ENCODE peak calls at places on chromosome 21, in seven cellular contexts. P is astrocyte of the cerebellum, T is foreskin fibroblast, N is lung, K is upper lobe of right lung, G is mesendoderm, Q is cardiac fibroblast. F is an unnamed sample.

GRCh38 chr21:15978158-15978805 is 248.5 kb downstream of the USP25 start:
- DNase-seq in Q (peak), P (peak), G (peak), T (no peak), N (no peak), K (no peak), F (no peak)

GRCh38 chr21:45192332-45192731 is 95.4 kb downstream of the POFUT2 start:
- DNase-seq in K (no peak), T (no peak), Q (no peak), P (no peak), N (no peak), G (peak), F (no peak)

GRCh38 chr21:28067015-28067414 is 925.7 kb downstream of the LTN1 start:
- DNase-seq in Q (no peak), G (no peak), K (no peak), T (no peak), P (no peak), N (no peak), F (no peak)

GRCh38 chr21:31156169-31156568 is 117.9 kb upstream of the KRTAP19-8 start:
- DNase-seq in Q (no peak), K (no peak), T (no peak), P (no peak), G (no peak), N (no peak), F (no peak)

GRCh38 chr21:31347435-31348032 is 3.5 kb upstream of the TIAM1 start:
- DNase-seq in T (peak), N (no peak), K (no peak), G (no peak), P (no peak), Q (peak), F (no peak)

GRCh38 chr21:16426936-16427335 is 697.2 kb downstream of the USP25 start:
- DNase-seq in N (no peak), P (no peak), K (no peak), G (no peak), Q (no peak), T (no peak), F (no peak)

GRCh38 chr21:36706951-36707762 is 8.2 kb downstream of the SIM2 start:
- DNase-seq in P (no peak), N (no peak), G (peak), Q (peak), K (peak), T (no peak), F (no peak)

GRCh38 chr21:39710866-39711265 is 34.1 kb upstream of the IGSF5 start:
- DNase-seq in G (no peak), K (no peak), P (no peak), T (no peak), Q (no peak), N (no peak), F (no peak)

GRCh38 chr21:46188226-46189212 is 4.3 kb upstream of the SPATC1L start:
- DNase-seq in N (no peak), P (no peak), K (peak), T (peak), Q (peak), G (peak), F (peak)

GRCh38 chr21:19684328-19684727 is 1280.7 kb upstream of the TMPRSS15 start:
- DNase-seq in K (peak), P (no peak), Q (no peak), N (no peak), G (no peak), T (no peak), F (no peak)

GRCh38 chr21:44801468-44802395 is at the start of gene UBE2G2:
- DNase-seq in P (no peak), T (peak), N (peak), G (peak), K (peak), Q (peak), F (no peak)

GRCh38 chr21:15894596-15894995 is 164.8 kb downstream of the USP25 start:
- DNase-seq in Q (peak), N (no peak), P (peak), T (peak), K (no peak), G (no peak), F (no peak)

GRCh38 chr21:15730484-15731242 is 881 bp downstream of the USP25 start:
- DNase-seq in P (no peak), N (no peak), G (peak), K (no peak), Q (peak), T (no peak), F (no peak)

GRCh38 chr21:17454315-17455027 is 58.4 kb upstream of the CXADR start:
- DNase-seq in T (peak), N (no peak), Q (peak), P (peak), K (no peak), G (peak), F (peak)

GRCh38 chr21:31543191-31543590 is 116.3 kb upstream of the SOD1 start:
- DNase-seq in N (no peak), Q (peak), K (no peak), P (peak), G (no peak), T (no peak), F (no peak)

GRCh38 chr21:25953659-25954058 is 216.9 kb downstream of the APP start:
- DNase-seq in P (no peak), Q (no peak), G (no peak), N (no peak), K (no peak), T (peak), F (no peak)

GRCh38 chr21:46078322-46078981 is 19.5 kb upstream of the COL6A2 start:
- DNase-seq in K (peak), Q (no peak), N (peak), G (no peak), P (no peak), T (peak), F (no peak)

GRCh38 chr21:44866780-44867179 is 6.7 kb downstream of the PTTG1IP start:
- DNase-seq in P (peak), G (peak), T (peak), K (peak), Q (peak), N (no peak), F (no peak)

GRCh38 chr21:36873511-36873910 is 93.0 kb downstream of the HLCS start:
- DNase-seq in G (no peak), N (no peak), P (no peak), T (peak), K (no peak), Q (no peak), F (no peak)

GRCh38 chr21:45086342-45086958 is 12.1 kb downstream of the ADARB1 start:
- DNase-seq in G (no peak), K (no peak), Q (no peak), T (peak), N (no peak), P (no peak), F (no peak)

GRCh38 chr21:17476006-17476405 is 36.8 kb upstream of the CXADR start:
- DNase-seq in K (no peak), G (no peak), Q (no peak), N (no peak), P (no peak), T (no peak), F (no peak)

GRCh38 chr21:27268290-27268689 is 301.4 kb upstream of the ADAMTS5 start:
- DNase-seq in Q (peak), K (no peak), T (peak), P (no peak), N (no peak), G (no peak), F (peak)

GRCh38 chr21:27359141-27359540 is 392.3 kb upstream of the ADAMTS5 start:
- DNase-seq in G (no peak), K (no peak), T (peak), Q (no peak), N (no peak), P (no peak), F (no peak)

GRCh38 chr21:16125274-16125673 is 395.5 kb downstream of the USP25 start:
- DNase-seq in N (no peak), T (peak), Q (peak), P (no peak), G (no peak), K (no peak), F (no peak)

GRCh38 chr21:39441502-39442475 is 3.8 kb downstream of the LCA5L start:
- DNase-seq in G (peak), T (peak), N (no peak), P (peak), Q (peak), K (no peak), F (peak)

GRCh38 chr21:31283025-31283424 is 61.0 kb downstream of the TIAM1 start:
- DNase-seq in N (no peak), G (no peak), P (no peak), T (no peak), K (no peak), Q (no peak), F (no peak)

DNA sequence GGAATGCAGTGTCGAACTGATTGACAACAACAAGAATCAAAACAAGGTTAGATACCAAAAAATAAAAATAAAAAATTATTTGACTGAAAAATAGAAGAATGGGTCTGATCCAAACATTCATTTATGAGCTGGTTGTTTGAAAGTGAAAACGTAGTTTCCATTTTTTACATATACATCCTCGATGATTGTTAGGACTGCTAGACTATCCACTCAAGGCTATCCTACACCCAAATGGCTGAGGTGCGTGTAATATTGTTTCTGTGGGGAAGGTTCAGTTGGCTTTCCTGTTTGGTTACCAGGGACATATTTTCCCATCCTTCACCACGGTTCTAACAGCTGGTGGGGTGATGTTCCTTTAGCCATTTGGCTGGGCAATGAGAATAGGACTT is 66.2 kb downstream of the MAP3K7CL start:
- DNase-seq in Q (no peak), T (no peak), P (no peak), N (no peak), G (no peak), K (no peak), F (no peak)
- H3K4me3 ChIP-seq in Q (no peak), T (peak), P (no peak), N (no peak), G (no peak), K (peak), F (no peak)

GRCh38 chr21:42063206-42063577 is 7.9 kb upstream of the UMODL1 start:
- DNase-seq in Q (no peak), T (no peak), K (no peak), G (no peak), P (no peak), N (peak), F (no peak)
- H3K4me3 ChIP-seq in Q (no peak), T (no peak), K (peak), G (no peak), P (no peak), N (no peak), F (no peak)

GRCh38 chr21:33110340-33110715 is 40.4 kb downstream of the OLIG1 start:
- DNase-seq in P (no peak), K (no peak), G (no peak), T (no peak), Q (no peak), N (no peak), F (no peak)
- H3K4me3 ChIP-seq in P (no peak), K (no peak), G (no peak), T (no peak), Q (no peak), N (no peak), F (no peak)

DNA sequence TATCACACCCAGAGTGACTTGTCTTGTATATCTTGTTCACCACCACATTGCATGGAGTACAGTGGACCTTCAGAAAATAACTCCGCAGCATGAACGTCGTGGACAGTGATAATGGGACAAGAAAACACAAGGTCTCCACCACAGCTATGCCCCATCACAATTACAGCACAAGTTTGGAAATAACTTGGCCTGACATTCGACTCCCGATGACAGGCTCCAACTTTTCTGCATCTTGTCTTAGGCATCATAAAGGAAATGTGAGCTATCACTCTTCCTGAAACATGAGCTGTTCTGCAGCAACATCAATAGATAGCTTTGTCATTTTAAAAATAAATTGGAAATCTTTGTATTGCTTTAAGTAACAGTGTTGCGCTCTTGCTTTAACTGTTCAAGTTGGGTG is 2.9 kb downstream of the RRP1B start:
- DNase-seq in G (no peak), T (peak), P (no peak), K (no peak), Q (no peak), N (no peak), F (no peak)
- H3K4me3 ChIP-seq in G (no peak), T (no peak), P (no peak), K (no peak), Q (no peak), N (no peak), F (no peak)

DNA sequence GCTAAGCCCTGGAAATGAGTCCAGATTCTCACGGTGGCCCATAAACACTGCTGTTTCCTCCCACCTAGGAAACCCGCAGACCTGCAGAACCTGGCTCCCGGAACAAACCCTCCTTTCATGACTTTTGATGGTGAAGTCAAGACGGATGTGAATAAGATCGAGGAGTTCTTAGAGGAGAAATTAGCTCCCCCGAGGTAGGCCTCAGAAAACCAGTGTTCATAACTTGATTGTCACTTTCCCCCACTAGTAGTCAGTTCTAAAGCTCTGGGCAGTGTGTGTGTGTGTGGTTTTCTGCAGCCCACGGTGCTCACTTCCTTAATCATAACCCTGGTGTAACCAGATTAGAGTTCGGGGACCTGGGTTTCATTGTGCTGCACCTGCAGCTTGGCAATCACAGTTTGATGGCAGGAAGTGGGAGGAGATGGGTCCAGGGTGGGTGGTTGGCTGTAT is 39.1 kb downstream of the CLIC6 start:
- DNase-seq in Q (no peak), P (no peak), N (no peak), G (no peak), T (no peak), K (no peak), F (no peak)
- H3K4me3 ChIP-seq in Q (no peak), P (no peak), N (no peak), G (no peak), T (no peak), K (no peak), F (no peak)

DNA sequence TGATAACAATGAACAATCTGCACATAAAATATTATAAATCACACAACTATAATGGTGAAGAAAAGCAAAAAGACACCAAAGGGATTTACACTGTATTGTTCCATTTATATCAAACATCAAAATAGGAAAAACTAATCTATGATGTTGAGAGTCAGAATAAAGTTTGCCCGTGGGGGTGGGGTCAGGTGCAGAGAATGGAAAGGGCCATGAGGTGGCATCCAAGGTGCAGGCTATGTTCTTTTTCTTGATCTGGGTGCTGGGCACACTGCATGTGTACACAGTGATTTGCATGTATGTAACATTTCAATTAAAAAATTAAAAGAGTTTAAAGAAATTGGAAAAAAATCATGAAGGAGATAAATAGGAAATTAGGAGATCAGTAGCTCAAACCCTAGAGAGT is 127.3 kb downstream of the DSCAM start:
- DNase-seq in G (peak), P (no peak), N (no peak), T (no peak), Q (no peak), K (no peak), F (no peak)
- H3K4me3 ChIP-seq in G (no peak), P (no peak), N (no peak), T (no peak), Q (no peak), K (no peak), F (no peak)